ENCODE peak calls at places on chromosome 3, in five cellular contexts. Q is sigmoid colon, Y is Calu3, S is AG09309, C is osteocyte. U is an unnamed sample.
A peak's percentile ranks its signal among the peaks of the same experiment; 100 is the strongest.

GRCh38 chr3:123346726-123347125 is 102.2 kb downstream of the ADCY5 start:
- DNase-seq in C (no peak), Q (peak; percentile 50), Y (no peak), S (no peak), U (no peak)

GRCh38 chr3:100875239-100875638 is 118.0 kb downstream of the ABI3BP start:
- DNase-seq in Y (peak; percentile 41), C (no peak), S (peak; percentile 32), Q (no peak), U (peak; percentile 83)

GRCh38 chr3:45547764-45548683 is 46.5 kb upstream of the LIMD1 start:
- DNase-seq in Q (peak; percentile 80), S (peak; percentile 51), C (no peak), Y (no peak), U (peak; percentile 91)

GRCh38 chr3:107956991-107957467 is 133.8 kb downstream of the CD47 start:
- DNase-seq in Y (no peak), C (no peak), Q (peak; percentile 96), S (peak; percentile 92), U (no peak)

GRCh38 chr3:122739172-122739571 is 54.5 kb downstream of the HSPBAP1 start:
- DNase-seq in Q (no peak), Y (no peak), C (no peak), S (no peak), U (no peak)

GRCh38 chr3:43363621-43364266 is 77.4 kb downstream of the SNRK start:
- DNase-seq in C (no peak), Q (peak; percentile 84), Y (no peak), S (no peak), U (no peak)

GRCh38 chr3:159761377-159761776 is 227.3 kb upstream of the IL12A start:
- DNase-seq in C (no peak), Q (peak; percentile 83), S (peak; percentile 28), Y (no peak), U (no peak)

GRCh38 chr3:43998374-43998840 is 243.3 kb upstream of the TOPAZ1 start:
- DNase-seq in Y (no peak), S (no peak), C (no peak), Q (no peak), U (no peak)

GRCh38 chr3:157082305-157082981 is 77.5 kb downstream of the CCNL1 start:
- DNase-seq in Y (peak; percentile 43), S (peak; percentile 78), Q (no peak), C (no peak), U (peak; percentile 59)

GRCh38 chr3:8421267-8421666 is 80.4 kb upstream of the LMCD1 start:
- DNase-seq in S (no peak), Y (no peak), C (no peak), Q (no peak), U (no peak)

GRCh38 chr3:172675371-172676193 is 35.3 kb downstream of the NCEH1 start:
- DNase-seq in Q (no peak), S (no peak), C (no peak), Y (peak; percentile 48), U (no peak)

GRCh38 chr3:108145578-108145977 is 54.7 kb upstream of the CD47 start:
- DNase-seq in Q (no peak), Y (no peak), S (no peak), C (no peak), U (no peak)

GRCh38 chr3:27319847-27320526 is 49.2 kb downstream of the NEK10 start:
- DNase-seq in Y (no peak), S (no peak), C (no peak), Q (peak; percentile 91), U (no peak)

GRCh38 chr3:59286791-59287531 is 237.1 kb upstream of the CFAP20DC start:
- DNase-seq in Q (no peak), Y (peak; percentile 4), S (no peak), C (no peak), U (no peak)

GRCh38 chr3:42683875-42684593 is 1.3 kb upstream of the KLHL40 start:
- DNase-seq in C (no peak), S (peak; percentile 90), Y (peak; percentile 56), Q (peak; percentile 86), U (peak; percentile 29)

GRCh38 chr3:191314109-191314728 is 15.0 kb upstream of the CCDC50 start:
- DNase-seq in Q (no peak), C (no peak), Y (no peak), S (no peak), U (no peak)

GRCh38 chr3:170128259-170128976 is 53.1 kb downstream of the PHC3 start:
- DNase-seq in Q (no peak), C (no peak), S (no peak), Y (no peak), U (no peak)

GRCh38 chr3:30227571-30228301 is 378.7 kb upstream of the TGFBR2 start:
- DNase-seq in Y (no peak), C (no peak), S (peak; percentile 94), Q (no peak), U (peak; percentile 49)

GRCh38 chr3:184050217-184050847 is 2.5 kb upstream of the HTR3C start:
- DNase-seq in Q (no peak), C (no peak), S (no peak), Y (no peak), U (no peak)

GRCh38 chr3:50687127-50687751 is 12.5 kb downstream of the DOCK3 start:
- DNase-seq in S (no peak), Y (no peak), Q (no peak), C (no peak), U (no peak)

DNA sequence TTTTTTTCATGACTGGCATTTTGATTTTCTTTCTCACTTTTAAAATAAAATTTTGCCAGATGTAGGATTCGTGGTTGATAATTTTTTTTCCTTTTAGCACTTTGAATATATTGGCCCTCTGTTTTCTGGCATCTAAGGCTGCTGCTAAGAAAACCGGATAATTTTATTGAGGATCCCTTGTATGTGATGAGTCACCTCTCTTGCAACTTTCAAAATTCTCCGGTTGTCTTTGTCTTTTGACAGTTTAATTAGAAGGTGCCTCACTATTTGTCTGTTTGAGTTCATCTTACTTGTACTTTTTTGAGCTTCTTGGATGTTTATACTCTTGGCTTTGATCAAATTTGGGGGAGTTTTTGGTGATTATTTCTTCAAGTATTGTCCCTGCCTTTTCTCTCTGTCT is 349.7 kb downstream of the LPP start:
- DNase-seq in C (no peak), Y (no peak), Q (no peak), S (no peak), U (no peak)
- TF ChIP-seq CTCF in C (no peak), Y (no peak), Q (no peak), S (no peak), U (no peak)

GRCh38 chr3:134378384-134378783 is 4.1 kb upstream of the AMOTL2 start:
- DNase-seq in S (no peak), Q (peak; percentile 74), Y (peak; percentile 76), C (peak; percentile 67), U (no peak)
- TF ChIP-seq CTCF in S (peak; percentile 24), Q (peak; percentile 49), Y (peak; percentile 77), C (peak; percentile 39), U (peak; percentile 28)

GRCh38 chr3:179450321-179450720 is 949 bp downstream of the GNB4 start:
- DNase-seq in Q (no peak), C (no peak), Y (no peak), S (no peak), U (no peak)

GRCh38 chr3:179447251-179447650 is 4.0 kb downstream of the GNB4 start:
- DNase-seq in Y (no peak), S (no peak), Q (no peak), C (no peak), U (no peak)

GRCh38 chr3:179450901-179451334 is 352 bp downstream of the GNB4 start:
- DNase-seq in Q (peak; percentile 65), Y (no peak), C (no peak), S (no peak), U (no peak)

GRCh38 chr3:179449621-179450020 is 1.6 kb downstream of the GNB4 start:
- DNase-seq in Y (no peak), C (no peak), S (no peak), Q (no peak), U (no peak)

DNA sequence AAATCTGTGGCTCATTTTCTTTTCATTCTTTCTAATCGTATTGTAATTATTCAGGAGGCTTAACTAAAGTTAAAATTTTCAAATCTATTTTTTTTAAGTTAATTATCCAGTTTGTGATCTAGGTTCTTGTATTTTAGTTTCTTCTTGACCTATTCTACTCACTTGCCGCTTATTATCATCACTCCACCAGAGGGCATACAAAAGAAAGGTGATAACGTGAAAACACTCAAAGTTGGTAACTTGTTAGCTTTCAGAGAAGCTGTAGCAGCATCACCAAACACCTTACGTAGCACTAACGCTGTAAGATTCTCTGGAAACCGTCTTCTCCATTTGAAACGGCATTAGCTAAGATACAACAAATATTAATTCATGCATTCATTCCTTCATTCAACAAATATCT is 4.8 kb downstream of the GNB4 start:
- DNase-seq in S (no peak), Y (no peak), C (no peak), Q (no peak), U (no peak)
- TF ChIP-seq CTCF in S (peak; percentile 21), Y (peak; percentile 20), C (peak; percentile 48), Q (peak; percentile 9), U (peak; percentile 31)

GRCh38 chr3:151412989-151413388 is 28.4 kb upstream of the P2RY12 start:
- DNase-seq in C (no peak), S (no peak), Q (no peak), Y (peak; percentile 12), U (no peak)
- TF ChIP-seq CTCF in C (no peak), S (no peak), Q (no peak), Y (no peak), U (peak; percentile 3)

GRCh38 chr3:128306481-128306880 is 153.2 kb downstream of the EEFSEC start:
- DNase-seq in C (no peak), Q (no peak), Y (no peak), S (no peak), U (no peak)

GRCh38 chr3:128309026-128309425 is 155.7 kb downstream of the EEFSEC start:
- DNase-seq in Q (no peak), S (no peak), C (peak; percentile 53), Y (no peak), U (no peak)

GRCh38 chr3:128307781-128308469 is 154.6 kb downstream of the EEFSEC start:
- DNase-seq in Y (no peak), Q (no peak), S (no peak), C (peak; percentile 59), U (no peak)

GRCh38 chr3:128310286-128311058 is 156.2 kb downstream of the DNAJB8 start:
- DNase-seq in S (no peak), Y (no peak), Q (no peak), C (peak; percentile 60), U (no peak)

GRCh38 chr3:128307029-128307633 is 153.8 kb downstream of the EEFSEC start:
- DNase-seq in S (no peak), Q (no peak), Y (no peak), C (peak; percentile 66), U (no peak)
- TF ChIP-seq CTCF in S (no peak), Q (no peak), Y (no peak), C (peak; percentile 38), U (no peak)

U was measured in astrocyte of the cerebellum.